ENCODE peak calls at places on chromosomes 12 and 14, in eight cellular contexts. O, U, S, F, Y, E, V and I are unnamed samples.
A peak's percentile ranks its signal among the peaks of the same experiment; 100 is the strongest.

GRCh38 chr12:107522692-107523477 is 162.7 kb upstream of the PWP1 start:
- DNase-seq in O (no peak), U (peak; percentile 61), S (peak; percentile 22), F (no peak), Y (no peak), E (no peak), V (no peak), I (no peak)

GRCh38 chr12:45388545-45388944 is 172.7 kb downstream of the ANO6 start:
- DNase-seq in O (no peak), U (peak; percentile 54), S (peak; percentile 39), F (peak; percentile 39), Y (no peak), E (no peak), V (peak; percentile 58), I (no peak)

GRCh38 chr14:37585101-37585479 is 10.0 kb downstream of the FOXA1 start:
- DNase-seq in O (no peak), U (peak; percentile 66), S (no peak), F (no peak), Y (no peak), E (no peak), V (no peak), I (no peak)

GRCh38 chr12:126510630-126511029 is 1445.4 kb downstream of the AACS start:
- DNase-seq in O (no peak), U (no peak), S (no peak), F (no peak), Y (no peak), E (no peak), V (no peak), I (no peak)

GRCh38 chr12:79512068-79512467 is 178.7 kb downstream of the PAWR start:
- DNase-seq in O (no peak), U (peak; percentile 47), S (no peak), F (no peak), Y (no peak), E (no peak), V (no peak), I (no peak)

GRCh38 chr12:52496590-52497071 is 3.6 kb upstream of the KRT6A start:
- DNase-seq in O (no peak), U (peak; percentile 60), S (no peak), F (peak; percentile 80), Y (no peak), E (no peak), V (peak; percentile 40), I (no peak)

GRCh38 chr14:39880106-39880695 is 448.0 kb upstream of the FBXO33 start:
- DNase-seq in O (no peak), U (no peak), S (no peak), F (no peak), Y (no peak), E (no peak), V (no peak), I (no peak)

GRCh38 chr12:117890644-117891043 is 78.1 kb downstream of the KSR2 start:
- DNase-seq in O (no peak), U (no peak), S (no peak), F (no peak), Y (no peak), E (no peak), V (no peak), I (no peak)

GRCh38 chr12:94604299-94604698 is 46.1 kb downstream of the TMCC3 start:
- DNase-seq in O (no peak), U (no peak), S (no peak), F (no peak), Y (no peak), E (no peak), V (no peak), I (no peak)

GRCh38 chr14:99907761-99908652 is 114.8 kb downstream of the EML1 start:
- DNase-seq in O (no peak), U (no peak), S (no peak), F (no peak), Y (no peak), E (no peak), V (no peak), I (no peak)

GRCh38 chr12:122909442-122910288 is 13.7 kb upstream of the VPS37B start:
- DNase-seq in O (no peak), U (peak; percentile 75), S (no peak), F (no peak), Y (peak; percentile 30), E (no peak), V (no peak), I (no peak)

GRCh38 chr12:66321433-66321832 is 19.1 kb downstream of the HELB start:
- DNase-seq in O (no peak), U (no peak), S (no peak), F (no peak), Y (no peak), E (no peak), V (peak; percentile 17), I (no peak)

GRCh38 chr14:86961106-86961716 is 1031.8 kb downstream of the GALC start:
- DNase-seq in O (no peak), U (peak; percentile 52), S (peak; percentile 8), F (no peak), Y (peak; percentile 17), E (no peak), V (peak; percentile 3), I (no peak)

GRCh38 chr12:62207248-62207647 is 53.0 kb upstream of the USP15 start:
- DNase-seq in O (no peak), U (no peak), S (no peak), F (no peak), Y (no peak), E (no peak), V (no peak), I (no peak)

GRCh38 chr12:62205348-62205747 is 54.9 kb upstream of the USP15 start:
- DNase-seq in O (no peak), U (no peak), S (no peak), F (no peak), Y (no peak), E (no peak), V (no peak), I (no peak)

GRCh38 chr12:62211510-62211909 is 48.7 kb upstream of the USP15 start:
- DNase-seq in O (no peak), U (no peak), S (no peak), F (no peak), Y (no peak), E (no peak), V (no peak), I (no peak)

GRCh38 chr12:62214847-62215246 is 45.4 kb upstream of the USP15 start:
- DNase-seq in O (no peak), U (no peak), S (no peak), F (no peak), Y (no peak), E (no peak), V (no peak), I (no peak)

DNA sequence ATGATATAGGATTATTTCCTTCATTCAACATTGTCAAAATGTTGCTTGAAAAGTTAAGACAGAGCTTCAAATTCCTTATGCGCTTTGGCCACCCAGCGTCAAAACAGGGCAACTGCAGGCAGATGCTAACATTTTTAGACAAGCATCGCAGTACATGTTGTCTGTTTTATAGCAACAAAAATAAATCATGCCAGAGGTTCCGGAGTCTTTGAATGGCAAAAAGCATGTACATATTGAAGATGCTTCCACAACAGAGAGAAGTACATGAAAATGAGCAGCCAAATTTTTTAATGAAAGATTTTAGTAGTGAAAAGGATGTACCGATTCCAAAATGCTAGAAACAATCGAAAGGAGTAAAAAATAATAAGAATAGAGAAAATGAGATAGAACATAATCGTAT is 49.8 kb upstream of the USP15 start:
- DNase-seq in O (peak; percentile 61), U (peak; percentile 45), S (peak; percentile 54), F (peak; percentile 61), Y (peak; percentile 35), E (no peak), V (peak; percentile 52), I (no peak)
- TF ChIP-seq CTCF in O (peak; percentile 74), U (peak; percentile 86), S (peak; percentile 90), F (peak; percentile 88), Y (peak; percentile 54), E (peak; percentile 82), V (peak; percentile 69), I (peak; percentile 71)

GRCh38 chr12:1642513-1642912 is 13.5 kb downstream of the WNT5B start:
- DNase-seq in O (no peak), U (no peak), S (no peak), F (no peak), Y (no peak), E (no peak), V (no peak), I (no peak)

GRCh38 chr12:1640630-1641234 is 11.7 kb downstream of the WNT5B start:
- DNase-seq in O (no peak), U (no peak), S (no peak), F (no peak), Y (no peak), E (no peak), V (no peak), I (no peak)

GRCh38 chr12:1638167-1638566 is 9.1 kb downstream of the WNT5B start:
- DNase-seq in O (no peak), U (no peak), S (no peak), F (no peak), Y (no peak), E (no peak), V (no peak), I (no peak)

GRCh38 chr12:1643056-1643455 is 14.0 kb downstream of the WNT5B start:
- DNase-seq in O (no peak), U (no peak), S (no peak), F (no peak), Y (no peak), E (no peak), V (no peak), I (no peak)

DNA sequence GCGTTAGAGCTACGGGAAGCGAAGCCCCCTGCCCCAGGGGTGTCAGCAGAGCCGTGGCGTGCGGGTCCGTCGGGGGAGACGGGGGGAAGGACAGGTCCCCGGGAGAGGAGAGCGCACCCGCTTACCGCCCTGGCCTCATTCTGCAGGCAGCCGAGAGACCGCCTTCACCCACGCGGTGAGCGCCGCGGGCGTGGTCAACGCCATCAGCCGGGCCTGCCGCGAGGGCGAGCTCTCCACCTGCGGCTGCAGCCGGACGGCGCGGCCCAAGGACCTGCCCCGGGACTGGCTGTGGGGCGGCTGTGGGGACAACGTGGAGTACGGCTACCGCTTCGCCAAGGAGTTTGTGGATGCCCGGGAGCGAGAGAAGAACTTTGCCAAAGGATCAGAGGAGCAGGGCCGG is 10.5 kb downstream of the WNT5B start:
- DNase-seq in O (peak; percentile 86), U (no peak), S (no peak), F (no peak), Y (no peak), E (no peak), V (no peak), I (no peak)
- H3K36me3 ChIP-seq in O (no peaks in the 10 kb centered on the region), U (peaks cover 5% of the 10 kb centered on the region), S (no peaks in the 10 kb centered on the region), F (no peaks in the 10 kb centered on the region), Y (no peaks in the 10 kb centered on the region), E (no peaks in the 10 kb centered on the region), V (peaks cover 6% of the 10 kb centered on the region), I (no peaks in the 10 kb centered on the region)

DNA sequence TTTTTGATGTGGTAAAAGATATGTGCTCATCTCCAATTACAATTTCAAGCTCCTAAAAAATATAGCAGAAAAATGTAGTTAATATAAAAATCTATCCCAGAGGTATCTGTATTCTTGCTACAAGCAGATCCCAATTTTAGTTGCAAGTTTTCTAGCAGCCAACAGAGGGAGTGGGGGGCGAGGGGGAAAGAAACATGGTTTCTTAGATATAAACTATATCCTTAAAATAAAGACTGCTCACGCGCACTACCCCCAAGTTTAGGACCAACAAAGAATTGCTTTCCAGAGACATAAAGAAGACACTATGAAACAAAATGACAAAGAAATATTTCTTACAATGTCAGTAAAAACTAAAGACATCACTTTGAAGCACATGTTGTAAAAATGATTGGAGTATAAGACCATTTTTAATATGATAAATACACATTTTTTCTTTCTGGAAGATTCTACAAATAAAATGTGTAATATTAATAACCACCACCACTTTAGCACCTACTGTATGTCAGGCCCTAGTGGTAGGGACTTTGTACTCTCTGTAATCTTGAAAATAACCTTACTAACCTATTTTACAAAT is 5.4 kb downstream of the MAGOHB start:
- DNase-seq in O (no peak), U (no peak), S (peak; percentile 9), F (no peak), Y (no peak), E (no peak), V (peak; percentile 15), I (no peak)
- TF ChIP-seq CTCF in O (no peak), U (peak; percentile 35), S (peak; percentile 33), F (peak; percentile 69), Y (no peak), E (no peak), V (peak; percentile 37), I (no peak)

GRCh38 chr12:124952295-124952694 is 36.6 kb downstream of the DHX37 start:
- DNase-seq in O (peak; percentile 70), U (no peak), S (no peak), F (no peak), Y (no peak), E (no peak), V (no peak), I (no peak)
- H3K36me3 ChIP-seq in O (peaks cover 99% of the 10 kb centered on the region), U (no peaks in the 10 kb centered on the region), S (peaks cover 71% of the 10 kb centered on the region), F (peaks cover 53% of the 10 kb centered on the region), Y (peaks cover 35% of the 10 kb centered on the region), E (no peaks in the 10 kb centered on the region), V (peaks cover 61% of the 10 kb centered on the region), I (no peaks in the 10 kb centered on the region)